ENCODE peak calls at places on chromosomes 6 and 20, in eight cellular contexts. N is GDM1; J is T1000; Z is activated naive CD4-positive, alpha-beta T cell treated with anti-CD3 and anti-CD28 coated beads for 36 hours; R is CD4-positive, alpha-beta T cell; A is SK-N-DZ; W is HT1080; V is iris pigment epithelial cell. I is an unnamed sample.
A peak's percentile ranks its signal among the peaks of the same experiment; 100 is the strongest.

GRCh38 chr6:28807682-28808280 is 116.0 kb downstream of the TRIM27 start:
- DNase-seq in Z (peak; percentile 58), N (peak; percentile 6), J (no peak), W (peak; percentile 78), A (peak; percentile 44), R (no peak), V (peak; percentile 69), I (peak; percentile 59)

GRCh38 chr6:148422085-148422484 is 79.4 kb downstream of the SASH1 start:
- DNase-seq in V (no peak), N (no peak), R (no peak), W (no peak), Z (no peak), J (no peak), A (no peak), I (no peak)

GRCh38 chr6:140269766-140270165 is 895.3 kb upstream of the CITED2 start:
- DNase-seq in V (peak; percentile 13), J (no peak), Z (no peak), N (no peak), W (no peak), R (no peak), A (no peak), I (peak; percentile 85)

GRCh38 chr6:75437451-75438185 is 56.0 kb downstream of the FILIP1 start:
- DNase-seq in W (peak; percentile 48), N (no peak), V (peak; percentile 82), A (no peak), Z (no peak), R (no peak), J (no peak), I (peak; percentile 87)

GRCh38 chr20:53896647-53897046 is 173.7 kb downstream of the BCAS1 start:
- DNase-seq in Z (no peak), R (no peak), V (no peak), W (no peak), N (no peak), A (no peak), J (no peak), I (no peak)

GRCh38 chr20:53773792-53774371 is 180.2 kb upstream of the ZNF217 start:
- DNase-seq in J (peak; percentile 64), Z (no peak), A (no peak), N (no peak), R (no peak), W (peak; percentile 96), V (peak; percentile 97), I (peak; percentile 97)

GRCh38 chr6:17867880-17868279 is 119.6 kb downstream of the KIF13A start:
- DNase-seq in N (no peak), V (peak; percentile 83), J (no peak), Z (no peak), A (no peak), R (no peak), W (peak; percentile 68), I (peak; percentile 45)

GRCh38 chr6:156420172-156420993 is 356.8 kb upstream of the ARID1B start:
- DNase-seq in V (no peak), A (peak; percentile 19), Z (no peak), W (peak; percentile 28), R (no peak), J (no peak), N (no peak), I (no peak)

GRCh38 chr6:31350551-31350950 is 6.4 kb downstream of the HLA-B start:
- DNase-seq in V (no peak), W (no peak), A (no peak), R (no peak), N (no peak), Z (no peak), J (no peak), I (no peak)

GRCh38 chr6:15905488-15906392 is 223.1 kb upstream of the MYLIP start:
- DNase-seq in Z (no peak), R (no peak), N (peak; percentile 21), W (no peak), J (no peak), A (no peak), V (no peak), I (no peak)

GRCh38 chr20:35003211-35004031 is 47.8 kb downstream of the MYH7B start:
- DNase-seq in W (no peak), R (no peak), V (no peak), N (no peak), J (no peak), Z (no peak), A (no peak), I (no peak)

GRCh38 chr20:12891643-12892042 is 117.1 kb upstream of the SPTLC3 start:
- DNase-seq in A (no peak), J (no peak), Z (no peak), W (no peak), N (no peak), V (no peak), R (no peak), I (no peak)

GRCh38 chr6:7087066-7087465 is 20.7 kb upstream of the RREB1 start:
- DNase-seq in V (peak; percentile 22), W (no peak), J (no peak), A (no peak), N (no peak), R (no peak), Z (no peak), I (no peak)

GRCh38 chr20:5608448-5609161 is 141.6 kb upstream of the SHLD1 start:
- DNase-seq in W (peak; percentile 26), V (peak; percentile 68), Z (no peak), J (no peak), A (no peak), R (no peak), N (no peak), I (peak; percentile 59)

GRCh38 chr20:58481541-58482021 is 33.6 kb downstream of the APCDD1L start:
- DNase-seq in A (no peak), V (peak; percentile 46), R (no peak), J (no peak), N (no peak), W (no peak), Z (peak; percentile 71), I (peak; percentile 23)

GRCh38 chr6:122180132-122180531 is 219.3 kb upstream of the HSF2 start:
- DNase-seq in R (no peak), N (no peak), V (peak; percentile 11), W (no peak), A (no peak), J (no peak), Z (no peak), I (no peak)

GRCh38 chr6:138105446-138105845 is 1.8 kb downstream of the PERP start:
- DNase-seq in A (no peak), W (peak; percentile 6), Z (no peak), V (no peak), R (no peak), J (no peak), N (no peak), I (peak; percentile 94)

GRCh38 chr6:105112577-105112976 is 67.2 kb downstream of the POPDC3 start:
- DNase-seq in R (no peak), Z (no peak), J (no peak), N (no peak), A (no peak), V (no peak), W (no peak), I (peak; percentile 5)

GRCh38 chr6:106527979-106528378 is 101.3 kb downstream of the RTN4IP1 start:
- DNase-seq in V (peak; percentile 96), R (no peak), J (no peak), A (no peak), W (peak; percentile 92), Z (no peak), N (no peak), I (peak; percentile 99)

GRCh38 chr20:64069614-64070243 is 6.7 kb downstream of the TCEA2 start:
- DNase-seq in W (no peak), A (peak; percentile 77), J (no peak), Z (no peak), V (no peak), R (no peak), N (no peak), I (no peak)

GRCh38 chr6:167796668-167797031 is 30.1 kb upstream of the AFDN start:
- DNase-seq in V (no peak), W (no peak), J (no peak), Z (peak; percentile 22), R (no peak), A (no peak), N (no peak), I (no peak)

GRCh38 chr6:94751641-94752329 is 825.5 kb upstream of the MANEA start:
- DNase-seq in R (no peak), W (peak; percentile 72), J (no peak), A (no peak), N (no peak), V (peak; percentile 6), Z (no peak), I (peak; percentile 20)

GRCh38 chr6:32852844-32853540 is 512 bp downstream of the TAP1 start:
- DNase-seq in R (peak; percentile 51), J (no peak), N (peak; percentile 40), W (peak; percentile 24), V (peak; percentile 49), Z (peak; percentile 88), A (no peak), I (peak; percentile 48)

GRCh38 chr20:29743101-29743931 is 1514.1 kb upstream of the DEFB115 start:
- DNase-seq in N (no peak), V (no peak), R (no peak), A (no peak), J (no peak), W (no peak), Z (no peak), I (no peak)

GRCh38 chr6:116990679-116991078 is 113.6 kb downstream of the RFX6 start:
- DNase-seq in A (no peak), R (no peak), N (no peak), J (no peak), V (no peak), W (no peak), Z (no peak), I (no peak)

GRCh38 chr6:30325873-30326445 is 768 bp upstream of the TRIM39 start:
- DNase-seq in W (peak; percentile 77), Z (peak; percentile 76), R (no peak), N (peak; percentile 8), J (no peak), V (no peak), A (peak; percentile 57), I (peak; percentile 68)

GRCh38 chr6:153729189-153729588 is 309.9 kb upstream of the OPRM1 start:
- DNase-seq in W (no peak), N (no peak), A (no peak), J (no peak), R (no peak), Z (no peak), V (no peak), I (no peak)

GRCh38 chr6:45156075-45156474 is 172.1 kb upstream of the RUNX2 start:
- DNase-seq in R (no peak), N (no peak), Z (peak; percentile 54), W (no peak), V (no peak), A (no peak), J (no peak), I (no peak)

GRCh38 chr20:57269148-57269984 is 2.9 kb upstream of the BMP7 start:
- DNase-seq in R (no peak), A (no peak), Z (no peak), J (no peak), V (no peak), W (no peak), N (no peak), I (no peak)

GRCh38 chr20:31835977-31836852 is 9.2 kb downstream of the FOXS1 start:
- DNase-seq in Z (peak; percentile 18), V (peak; percentile 93), W (peak; percentile 95), N (peak; percentile 83), A (no peak), R (no peak), J (peak; percentile 72), I (peak; percentile 71)

GRCh38 chr20:63642518-63643247 is 10.5 kb downstream of the STMN3 start:
- DNase-seq in J (no peak), N (no peak), Z (no peak), W (no peak), R (peak; percentile 27), V (no peak), A (no peak), I (no peak)

GRCh38 chr20:32045999-32046398 is 6.0 kb upstream of the HCK start:
- DNase-seq in W (peak; percentile 34), Z (no peak), J (no peak), R (no peak), A (no peak), N (no peak), V (no peak), I (no peak)